ENCODE peak calls at places on chromosomes 16 and 17, in four cellular contexts. F is substantia nigra, T is stomach, V is left ventricle myocardium inferior. J is an unnamed sample.

GRCh38 chr16:661184-661821 is 6.6 kb upstream of the RHOT2 start:
- DNase-seq in V (no peak), T (no peak), F (no peak), J (no peak)

GRCh38 chr16:88534731-88535141 is 35.5 kb upstream of the ZC3H18 start:
- DNase-seq in V (peak), F (no peak), T (no peak), J (no peak)

GRCh38 chr17:79808763-79809529 is 12.1 kb upstream of the CBX8 start:
- DNase-seq in T (peak), V (no peak), F (no peak), J (peak)

GRCh38 chr17:74671031-74671771 is 41.5 kb downstream of the CD300LF start:
- DNase-seq in T (peak), V (peak), F (peak), J (no peak)

GRCh38 chr16:77330332-77331043 is 104.3 kb downstream of the ADAMTS18 start:
- DNase-seq in F (no peak), T (no peak), V (no peak), J (no peak)

GRCh38 chr17:40536731-40537171 is 28.5 kb downstream of the CCR7 start:
- DNase-seq in F (no peak), T (no peak), V (no peak), J (no peak)

GRCh38 chr17:28624148-28624547 is 10.2 kb upstream of the RSKR start:
- DNase-seq in F (no peak), T (no peak), V (no peak), J (no peak)

GRCh38 chr16:49779979-49780378 is 75.9 kb downstream of the ZNF423 start:
- DNase-seq in F (no peak), T (no peak), V (no peak), J (no peak)

GRCh38 chr16:11001611-11002010 is 57.2 kb downstream of the CLEC16A start:
- DNase-seq in T (no peak), F (no peak), V (no peak), J (no peak)

GRCh38 chr16:89442990-89443726 is 47.2 kb downstream of the ANKRD11 start:
- DNase-seq in T (peak), V (no peak), F (no peak), J (peak)

GRCh38 chr16:79767597-79768280 is 167.2 kb upstream of the MAF start:
- DNase-seq in T (peak), F (no peak), V (no peak), J (no peak)

GRCh38 chr16:79770244-79771064 is 169.9 kb upstream of the MAF start:
- DNase-seq in T (peak), F (peak), V (peak), J (peak)

GRCh38 chr16:79772028-79772427 is 171.5 kb upstream of the MAF start:
- DNase-seq in T (no peak), F (no peak), V (no peak), J (no peak)

GRCh38 chr16:79768594-79768993 is 168.1 kb upstream of the MAF start:
- DNase-seq in V (no peak), T (no peak), F (peak), J (no peak)

GRCh38 chr16:79769320-79770243 is 169.0 kb upstream of the MAF start:
- DNase-seq in T (no peak), F (no peak), V (no peak), J (no peak)
- H3K27ac ChIP-seq in T (peak), F (no peak), V (peak), J (peak)

GRCh38 chr17:4858068-4858879 is 25.1 kb downstream of the MINK1 start:
- DNase-seq in V (no peak), F (peak), T (no peak), J (no peak)

GRCh38 chr17:4856271-4856936 is 23.3 kb downstream of the MINK1 start:
- DNase-seq in F (no peak), V (no peak), T (no peak), J (no peak)

GRCh38 chr17:4858880-4859260 is 25.7 kb downstream of the MINK1 start:
- DNase-seq in V (peak), F (peak), T (peak), J (no peak)

GRCh38 chr17:4854181-4854681 is 21.1 kb downstream of the MINK1 start:
- DNase-seq in T (no peak), V (no peak), F (no peak), J (peak)

DNA sequence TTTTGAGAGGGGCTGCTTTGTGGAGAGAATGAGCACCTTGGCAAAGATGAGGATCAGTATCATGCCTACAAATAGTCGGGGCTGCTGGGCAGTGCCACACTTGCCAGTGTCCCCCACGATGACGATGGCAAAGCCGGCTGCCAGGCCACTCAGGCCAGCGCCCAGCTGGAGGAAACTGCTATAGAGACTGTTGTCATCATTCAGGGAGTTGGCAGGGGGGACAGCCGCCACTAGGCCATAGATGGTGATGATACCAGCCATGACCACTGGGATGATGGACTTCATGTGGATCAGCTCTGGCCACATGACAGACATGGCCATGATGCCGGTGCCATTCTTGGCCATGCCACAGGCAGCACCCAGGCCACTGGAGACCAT is 23.8 kb downstream of the MINK1 start:
- DNase-seq in V (no peak), F (peak), T (no peak), J (no peak)
- H3K27ac ChIP-seq in V (peak), F (peak), T (no peak), J (peak)

DNA sequence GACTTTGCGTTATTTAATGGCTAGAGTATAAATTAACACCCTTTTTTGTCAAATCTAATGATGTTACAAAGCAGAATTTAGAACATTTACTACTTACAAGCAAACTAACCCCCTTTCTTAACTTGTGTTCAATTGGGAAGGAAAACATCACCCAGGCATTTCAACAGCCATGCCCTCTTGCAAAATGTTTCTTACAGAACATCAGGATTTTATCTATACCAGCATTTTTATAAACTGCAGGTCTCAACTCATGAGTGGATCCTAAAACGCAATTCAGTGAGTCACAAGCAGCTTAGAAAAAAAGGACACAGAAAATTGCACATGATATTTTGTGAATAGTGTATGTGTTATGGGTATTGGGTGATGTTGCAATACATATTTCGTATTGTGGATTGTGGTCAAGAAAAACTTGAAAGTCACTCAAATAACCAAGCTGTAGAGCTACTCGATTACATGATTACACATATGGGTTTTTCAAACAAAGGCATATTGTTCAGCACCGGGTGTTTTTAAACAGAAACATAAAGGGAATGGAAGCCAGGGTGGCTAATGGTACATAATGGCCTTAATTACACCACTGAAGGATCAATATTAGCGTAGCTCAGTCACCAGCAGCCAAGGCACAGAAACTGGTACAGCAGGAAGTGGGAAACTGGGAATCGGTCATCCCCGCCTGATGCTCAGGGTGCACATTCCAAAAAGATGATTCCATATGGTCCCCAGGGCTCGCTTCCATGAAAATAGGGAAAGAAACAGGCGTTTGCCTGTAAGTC is 1.4 kb downstream of the WIPI1 start:
- DNase-seq in F (no peak), V (no peak), T (peak), J (peak)
- H3K27ac ChIP-seq in F (peak), V (peak), T (peak), J (peak)

DNA sequence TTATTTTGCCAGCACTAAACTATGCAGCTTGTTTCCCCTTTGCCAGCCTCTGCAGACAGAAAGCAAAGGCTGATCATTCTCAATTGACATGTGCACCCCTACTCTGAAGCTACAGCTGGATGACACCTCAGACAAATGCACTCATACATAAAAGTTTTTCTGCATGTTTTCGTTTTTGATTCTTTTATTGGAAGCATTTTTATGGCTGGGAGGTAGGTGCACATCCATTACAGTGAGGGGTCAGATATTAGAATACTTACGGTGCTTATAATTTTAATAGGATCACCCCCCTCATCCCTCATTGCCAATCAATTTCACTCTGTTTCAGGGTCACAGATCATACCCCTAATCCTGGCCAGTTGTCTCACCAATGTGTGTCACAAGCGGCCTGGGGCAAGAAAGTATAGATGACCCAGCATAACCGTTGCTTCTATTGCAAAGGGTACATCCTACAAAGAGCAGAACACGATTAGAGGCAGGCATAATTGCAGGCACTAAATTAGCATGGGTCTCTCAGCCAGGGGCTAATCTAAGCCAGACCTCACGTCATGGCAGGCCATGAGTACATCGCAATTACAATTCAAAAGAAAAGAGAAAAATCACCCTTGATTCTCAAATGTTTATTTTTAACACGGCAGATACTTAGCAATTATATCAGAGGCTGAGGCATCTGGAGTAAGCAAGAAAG is 89.5 kb upstream of the SOX9 start:
- DNase-seq in F (no peak), V (no peak), T (no peak), J (no peak)
- H3K27ac ChIP-seq in F (no peak), V (no peak), T (no peak), J (no peak)

GRCh38 chr17:56314026-56314425 is 160.8 kb downstream of the ANKFN1 start:
- DNase-seq in F (no peak), T (no peak), V (no peak), J (no peak)

GRCh38 chr17:56319531-56319930 is 166.3 kb downstream of the ANKFN1 start:
- DNase-seq in T (no peak), F (no peak), V (no peak), J (peak)

GRCh38 chr17:56313201-56313600 is 159.9 kb downstream of the ANKFN1 start:
- DNase-seq in V (no peak), T (no peak), F (no peak), J (no peak)

GRCh38 chr17:56317351-56318208 is 164.3 kb downstream of the ANKFN1 start:
- DNase-seq in V (no peak), F (no peak), T (no peak), J (no peak)

GRCh38 chr17:56316604-56317003 is 163.3 kb downstream of the ANKFN1 start:
- DNase-seq in V (no peak), T (no peak), F (no peak), J (no peak)
- H3K27ac ChIP-seq in V (no peak), T (no peak), F (no peak), J (no peak)

GRCh38 chr17:14744716-14745115 is 443.8 kb downstream of the HS3ST3B1 start:
- DNase-seq in T (no peak), F (no peak), V (no peak), J (no peak)
- H3K27ac ChIP-seq in T (no peak), F (no peak), V (no peak), J (peak)

DNA sequence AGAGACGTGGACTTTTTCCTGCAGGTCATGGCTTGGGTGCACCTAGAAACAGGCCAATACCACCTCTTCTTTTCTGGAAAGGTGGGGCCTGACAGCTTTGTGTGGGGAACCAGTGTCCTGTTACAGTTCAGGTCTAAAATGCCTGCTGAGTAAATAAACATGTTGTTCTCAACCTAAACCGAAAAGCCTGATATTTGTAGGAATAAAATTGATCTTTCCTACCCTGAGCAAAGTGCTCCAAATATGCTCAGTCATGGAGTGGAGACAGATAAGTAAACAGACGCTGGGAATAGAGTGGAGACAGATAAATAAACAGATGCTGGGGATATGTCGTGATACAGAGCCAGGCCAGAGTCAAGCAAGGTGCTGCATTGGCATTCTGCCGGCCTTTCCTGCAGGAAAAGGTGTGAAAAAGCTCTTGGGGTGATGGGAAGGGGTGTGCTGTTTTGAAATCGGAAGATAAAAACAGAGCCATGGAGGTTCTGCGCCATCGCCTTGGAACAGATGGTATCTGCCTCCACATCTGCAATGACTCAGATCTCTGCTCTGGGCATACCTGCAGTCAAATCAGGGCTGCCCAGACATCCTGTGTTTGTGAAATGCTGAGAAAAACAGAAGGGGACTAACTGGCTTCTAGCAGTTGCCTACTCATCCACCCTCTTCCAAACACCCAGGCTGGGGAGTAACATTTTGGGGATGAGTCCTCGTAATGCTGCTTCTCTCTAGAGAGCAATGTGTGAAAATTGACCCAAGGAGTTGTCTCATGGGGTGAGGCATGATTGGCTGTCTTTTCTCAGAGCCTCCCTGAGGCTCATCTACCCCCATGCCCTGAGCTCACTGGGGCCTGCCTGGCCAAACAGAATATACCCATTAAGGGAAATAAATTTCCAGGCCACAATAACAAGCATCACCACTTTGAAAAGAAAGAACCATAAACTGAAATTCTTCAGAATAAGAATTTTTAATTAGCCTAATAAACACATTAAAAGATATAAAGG is 16.8 kb upstream of the TRPV2 start:
- DNase-seq in V (no peak), T (no peak), F (no peak), J (peak)
- H3K27ac ChIP-seq in V (no peak), T (no peak), F (no peak), J (no peak)

GRCh38 chr17:19343671-19344151 is 18.8 kb downstream of the B9D1 start:
- DNase-seq in T (no peak), V (no peak), F (no peak), J (no peak)

GRCh38 chr17:19343256-19343630 is 19.3 kb downstream of the B9D1 start:
- DNase-seq in V (no peak), F (no peak), T (no peak), J (no peak)

GRCh38 chr17:19345067-19345460 is 17.5 kb downstream of the B9D1 start:
- DNase-seq in T (no peak), F (no peak), V (no peak), J (no peak)

GRCh38 chr17:19345486-19346350 is 16.8 kb downstream of the B9D1 start:
- DNase-seq in T (no peak), V (no peak), F (no peak), J (no peak)

DNA sequence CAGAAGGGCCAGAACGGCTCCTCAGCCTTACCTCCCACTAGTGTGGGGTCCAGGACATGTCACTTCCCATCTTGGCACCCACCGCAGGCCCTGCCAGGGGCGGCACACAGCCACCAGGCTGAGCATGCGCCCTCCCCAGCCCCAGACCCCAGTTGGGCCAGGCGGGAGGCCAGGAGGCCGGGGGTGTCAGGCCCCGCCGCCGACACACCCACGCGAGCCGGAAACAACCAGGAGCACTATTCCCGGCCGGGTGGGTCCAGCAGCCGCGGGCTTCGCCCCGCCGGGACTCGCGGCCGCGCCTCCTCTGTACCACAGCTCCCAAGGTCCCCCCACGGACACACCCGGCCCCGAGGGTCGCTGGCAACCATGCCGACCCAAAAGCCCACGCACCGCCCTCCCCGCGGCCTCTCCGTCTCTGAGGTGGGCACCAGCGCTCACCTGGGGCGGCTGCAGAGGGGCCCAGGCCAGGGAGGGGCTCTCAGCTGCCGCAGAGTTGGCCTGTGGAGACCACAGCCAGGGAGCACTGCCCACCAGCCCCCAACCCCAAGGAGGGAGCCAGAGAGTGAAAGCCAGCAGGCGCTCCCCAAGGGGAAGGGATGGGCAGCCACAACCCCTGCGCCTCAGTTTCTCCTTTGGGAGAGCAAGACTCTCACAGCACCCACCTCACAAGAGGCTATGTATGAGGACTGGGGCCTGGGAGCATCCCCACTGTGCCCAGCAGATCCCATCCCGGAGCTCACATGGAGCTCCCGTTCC is 18.0 kb downstream of the B9D1 start:
- DNase-seq in T (no peak), V (no peak), F (no peak), J (no peak)
- H3K27ac ChIP-seq in T (no peak), V (no peak), F (no peak), J (no peak)